ENCODE peak calls at places on chromosomes 4 and X, in four cellular contexts. Q is DND-41; S is stimulated activated naive CD4-positive, alpha-beta T cell treated with Interleukin-2 at 50 U/mL for 16 hours; P is fibroblast of the conjunctiva. X is an unnamed sample.

GRCh38 chrX:88135735-88136134 is 611.3 kb upstream of the CPXCR1 start:
- DNase-seq in Q (no peak), S (no peak), P (no peak), X (no peak)

GRCh38 chrX:75291611-75292010 is 17.7 kb downstream of the UPRT start:
- DNase-seq in Q (no peak), S (no peak), P (no peak), X (no peak)

GRCh38 chrX:2538016-2538415 is 37.2 kb upstream of the DHRSX start:
- DNase-seq in Q (no peak), S (no peak), P (no peak), X (no peak)

GRCh38 chr4:153486281-153487151 is 20.4 kb downstream of the TMEM131L start:
- DNase-seq in Q (no peak), S (peak), P (peak), X (no peak)

GRCh38 chrX:85052636-85053343 is 49.1 kb downstream of the APOOL start:
- DNase-seq in Q (no peak), S (no peak), P (peak), X (no peak)

GRCh38 chrX:129360175-129360574 is 163.1 kb downstream of the SMARCA1 start:
- DNase-seq in Q (peak), S (no peak), P (peak), X (no peak)

GRCh38 chrX:53356186-53356585 is 66.3 kb downstream of the SMC1A start:
- DNase-seq in Q (no peak), S (no peak), P (no peak), X (no peak)

GRCh38 chrX:130769835-130770234 is 133.2 kb downstream of the ENOX2 start:
- DNase-seq in Q (no peak), S (no peak), P (no peak), X (no peak)

GRCh38 chr4:37827030-37827705 is 682 bp downstream of the PGM2 start:
- DNase-seq in Q (no peak), S (no peak), P (no peak), X (peak)

GRCh38 chrX:115268421-115268820 is 21.1 kb upstream of the LUZP4 start:
- DNase-seq in Q (no peak), S (no peak), P (no peak), X (no peak)

GRCh38 chr4:127203561-127204260 is 429.0 kb upstream of the INTU start:
- DNase-seq in Q (no peak), S (no peak), P (peak), X (no peak)

GRCh38 chr4:124483043-124483906 is 229.3 kb downstream of the ANKRD50 start:
- DNase-seq in Q (no peak), S (no peak), P (no peak), X (no peak)

GRCh38 chrX:109624641-109625311 is at the start of gene KCNE5:
- DNase-seq in Q (no peak), S (no peak), P (no peak), X (no peak)

X was measured in caudate nucleus.